ENCODE peak calls at places on chromosomes 4 and X, in nine cellular contexts. L, S, U, E, H, J, V, N and Q are unnamed samples.

GRCh38 chr4:94519925-94520789 is 68.4 kb downstream of the PDLIM5 start:
- DNase-seq in V (no peak), H (no peak), J (no peak), U (no peak), S (no peak), L (no peak), E (no peak), N (no peak), Q (no peak)

GRCh38 chr4:126705271-126705670 is 927.5 kb upstream of the INTU start:
- DNase-seq in J (peak; percentile 54), U (no peak), N (peak; percentile 75), L (peak; percentile 71), E (no peak), H (no peak), V (no peak), S (no peak), Q (no peak)

GRCh38 chr4:14934704-14935390 is 67.4 kb upstream of the CPEB2 start:
- DNase-seq in U (no peak), H (no peak), S (no peak), E (no peak), N (no peak), V (no peak), L (no peak), J (no peak), Q (no peak)

GRCh38 chrX:10008483-10009056 is 41.4 kb downstream of the CLDN34 start:
- DNase-seq in H (no peak), J (peak; percentile 74), E (no peak), U (no peak), V (no peak), L (peak; percentile 65), N (peak; percentile 77), S (no peak), Q (no peak)

GRCh38 chrX:38666909-38667308 is 105.6 kb downstream of the TSPAN7 start:
- DNase-seq in N (no peak), L (no peak), S (no peak), E (no peak), V (no peak), U (no peak), H (no peak), J (no peak), Q (no peak)

GRCh38 chrX:39158801-39159657 is 357.8 kb downstream of the MID1IP1 start:
- DNase-seq in H (peak; percentile 42), N (peak; percentile 97), J (peak; percentile 45), E (no peak), V (peak; percentile 78), U (no peak), L (peak; percentile 14), S (no peak), Q (peak; percentile 26)

GRCh38 chr4:16001484-16001858 is 38.5 kb upstream of the FGFBP2 start:
- DNase-seq in J (peak; percentile 79), V (peak; percentile 39), S (no peak), L (peak; percentile 74), H (peak; percentile 31), E (peak; percentile 29), U (peak; percentile 48), N (peak; percentile 63), Q (peak; percentile 91)

GRCh38 chrX:47380268-47380667 is 9.9 kb downstream of the ZNF157 start:
- DNase-seq in U (peak; percentile 51), J (no peak), L (no peak), S (no peak), N (no peak), E (no peak), H (peak; percentile 29), V (no peak), Q (no peak)

GRCh38 chr4:156946508-156947197 is 24.9 kb downstream of the PDGFC start:
- DNase-seq in V (peak; percentile 98), E (no peak), S (no peak), U (no peak), L (peak; percentile 99), H (peak; percentile 89), N (peak; percentile 99), J (peak; percentile 93), Q (no peak)

GRCh38 chr4:36328130-36328529 is 46.7 kb downstream of the DTHD1 start:
- DNase-seq in N (no peak), S (no peak), E (no peak), H (no peak), U (no peak), V (no peak), L (no peak), J (no peak), Q (peak; percentile 29)

GRCh38 chr4:28229092-28229491 is 1368.5 kb downstream of the STIM2 start:
- DNase-seq in N (peak; percentile 19), V (no peak), J (no peak), E (no peak), L (peak; percentile 31), S (no peak), U (no peak), H (peak; percentile 38), Q (no peak)

GRCh38 chr4:28225689-28226353 is 1365.2 kb downstream of the STIM2 start:
- DNase-seq in S (no peak), U (no peak), J (peak; percentile 16), V (no peak), H (no peak), N (no peak), E (no peak), L (peak; percentile 68), Q (no peak)

GRCh38 chr4:28228575-28228974 is 1367.9 kb downstream of the STIM2 start:
- DNase-seq in L (no peak), V (no peak), N (no peak), E (no peak), U (no peak), J (no peak), H (no peak), S (no peak), Q (no peak)

GRCh38 chr4:28226962-28227361 is 1366.3 kb downstream of the STIM2 start:
- DNase-seq in H (no peak), L (no peak), J (no peak), E (no peak), U (no peak), N (no peak), S (no peak), V (no peak), Q (no peak)

DNA sequence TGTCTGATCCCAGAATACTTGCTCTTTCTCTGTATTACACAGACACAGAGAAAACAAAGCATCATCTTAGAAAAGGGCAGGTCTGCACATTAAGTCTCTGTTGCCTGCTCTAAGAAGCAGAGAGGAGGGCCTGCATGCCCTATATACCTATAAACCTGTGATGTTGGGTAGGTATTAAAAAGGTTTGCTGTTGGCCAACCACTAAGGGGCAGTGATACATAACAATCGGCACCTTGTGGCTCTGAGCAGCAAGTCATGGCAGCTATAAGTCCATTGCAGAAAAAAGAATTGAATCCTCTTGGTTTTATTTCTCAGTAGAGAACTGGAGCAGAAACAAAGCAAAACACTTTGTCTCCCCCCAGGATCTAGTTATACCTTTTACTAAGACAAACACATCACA is 1364.4 kb downstream of the STIM2 start:
- DNase-seq in U (no peak), N (peak; percentile 27), J (peak; percentile 65), S (no peak), E (no peak), L (peak; percentile 74), H (peak; percentile 14), V (no peak), Q (peak; percentile 33)
- TF ChIP-seq CTCF in U (no peak), N (peak; percentile 33), J (peak; percentile 49), S (no peak), E (no peak), L (peak; percentile 50), H (peak; percentile 51), V (peak; percentile 39), Q (no peak)

GRCh38 chrX:69285401-69285871 is 120.2 kb upstream of the PJA1 start:
- DNase-seq in E (peak; percentile 40), V (no peak), J (peak; percentile 11), S (peak; percentile 65), U (peak; percentile 30), N (no peak), L (no peak), H (no peak), Q (no peak)
- H3K4me3 ChIP-seq in E (peak overlapping the region; percentile 55), V (peak overlapping the region; percentile 29), J (peak overlapping the region; percentile 52), S (peak overlapping the region; percentile 45), U (peak overlapping the region; percentile 20), N (peak overlapping the region; percentile 54), L (peak overlapping the region; percentile 47), H (peak overlapping the region; percentile 43), Q (no peak overlapping the region)

GRCh38 chr4:6256141-6256540 is 13.5 kb upstream of the WFS1 start:
- DNase-seq in J (no peak), E (no peak), L (no peak), H (no peak), N (no peak), S (peak; percentile 36), U (no peak), V (no peak), Q (no peak)
- TF ChIP-seq CTCF in J (no peak), E (no peak), L (no peak), H (no peak), N (no peak), S (no peak), U (no peak), V (no peak), Q (no peak)

GRCh38 chrX:153945956-153946909 is 1.8 kb upstream of the RENBP start:
- DNase-seq in V (no peak), U (no peak), H (no peak), N (no peak), L (no peak), E (no peak), J (no peak), S (no peak), Q (no peak)

GRCh38 chrX:153946910-153947769 is 2.7 kb upstream of the RENBP start:
- DNase-seq in N (peak; percentile 62), L (peak; percentile 85), J (peak; percentile 84), E (peak; percentile 69), H (peak; percentile 16), U (peak; percentile 84), V (no peak), S (peak; percentile 87), Q (peak; percentile 81)

GRCh38 chrX:153944800-153945150 is 332 bp upstream of the RENBP start:
- DNase-seq in U (no peak), L (no peak), N (no peak), S (no peak), V (no peak), H (no peak), E (no peak), J (no peak), Q (no peak)

GRCh38 chrX:153941331-153942252 is 2.9 kb downstream of the RENBP start:
- DNase-seq in H (no peak), N (no peak), U (no peak), E (no peak), V (no peak), J (no peak), L (no peak), S (no peak), Q (no peak)

DNA sequence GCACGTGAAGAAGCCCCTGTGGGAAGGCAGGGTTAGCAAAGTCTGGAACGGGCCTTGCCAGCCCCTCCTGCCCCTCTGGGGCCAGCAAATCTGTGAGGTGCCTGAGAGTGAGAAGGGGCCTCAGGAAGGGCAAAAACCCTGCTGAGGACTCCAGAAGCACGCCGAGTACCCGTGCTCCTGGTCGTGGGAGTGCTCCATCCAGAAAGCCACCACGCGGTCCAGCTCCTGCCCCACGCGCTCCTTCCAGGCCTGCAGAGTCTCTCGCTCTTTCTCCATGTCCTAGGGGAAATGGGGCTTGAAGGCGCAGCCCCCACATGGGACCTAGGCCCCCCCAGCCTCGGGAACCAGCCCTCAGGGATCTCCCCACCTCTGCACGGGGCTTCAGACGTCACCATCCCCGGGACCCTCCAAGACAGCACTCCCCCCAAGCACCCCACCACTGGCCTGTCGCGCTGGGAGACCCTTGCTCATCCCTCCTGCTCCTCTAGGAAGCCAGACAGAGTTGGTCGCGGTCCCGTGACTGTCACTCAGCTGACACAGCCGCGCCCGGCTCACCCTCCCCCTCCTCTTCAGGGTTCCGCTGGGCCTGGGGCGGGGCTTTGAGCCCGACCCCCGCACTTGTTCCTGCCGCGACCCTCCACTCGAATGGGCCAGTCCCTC is at the start of gene RENBP:
- DNase-seq in V (no peak), H (no peak), U (peak; percentile 61), N (no peak), E (no peak), L (no peak), J (no peak), S (peak; percentile 83), Q (no peak)
- H3K4me3 ChIP-seq in V (peak within 1 kb of the TSS; percentile 20), H (no peak within 1 kb of the TSS), U (peak within 1 kb of the TSS; percentile 23), N (no peak within 1 kb of the TSS), E (peak within 1 kb of the TSS; percentile 45), L (peak within 1 kb of the TSS; percentile 9), J (peak within 1 kb of the TSS; percentile 7), S (peak within 1 kb of the TSS; percentile 42), Q (no peak within 1 kb of the TSS)